ENCODE peak calls at places on chromosome 15, in eight cellular contexts. Y is HCT116; W is A549; T is SJSA1; N is CD8-positive, alpha-beta T cell; X is uterus; G is Peyer's patch; P is CD8-positive, alpha-beta memory T cell. O is an unnamed sample.

GRCh38 chr15:51732661-51733060 is 4.8 kb downstream of the LYSMD2 start:
- DNase-seq in Y (no peak), W (no peak), T (no peak), N (no peak), X (no peak), G (no peak), P (no peak), O (no peak)

GRCh38 chr15:75200765-75201608 is 695 bp upstream of the C15orf39 start:
- DNase-seq in Y (peak; percentile 44), W (no peak), T (no peak), N (no peak), X (peak; percentile 40), G (peak; percentile 89), P (no peak), O (no peak)

GRCh38 chr15:53611145-53611920 is 148.1 kb downstream of the WDR72 start:
- DNase-seq in Y (no peak), W (peak; percentile 46), T (no peak), N (no peak), X (no peak), G (no peak), P (no peak), O (no peak)

GRCh38 chr15:57503051-57503702 is 88.5 kb upstream of the MYZAP start:
- DNase-seq in Y (no peak), W (peak; percentile 35), T (no peak), N (no peak), X (no peak), G (no peak), P (no peak), O (no peak)

GRCh38 chr15:99961011-99961441 is 227.8 kb upstream of the LYSMD4 start:
- DNase-seq in Y (peak; percentile 51), W (peak; percentile 34), T (peak; percentile 38), N (no peak), X (peak; percentile 13), G (peak; percentile 46), P (no peak), O (peak; percentile 36)

GRCh38 chr15:67736810-67737209 is 88.5 kb upstream of the SKOR1 start:
- DNase-seq in Y (no peak), W (no peak), T (no peak), N (no peak), X (no peak), G (no peak), P (no peak), O (no peak)

GRCh38 chr15:29053661-29054131 is 167.9 kb downstream of the APBA2 start:
- DNase-seq in Y (no peak), W (no peak), T (peak; percentile 85), N (no peak), X (no peak), G (no peak), P (no peak), O (no peak)

GRCh38 chr15:82943176-82943575 is 9.3 kb downstream of the HOMER2 start:
- DNase-seq in Y (no peak), W (peak; percentile 48), T (no peak), N (no peak), X (no peak), G (no peak), P (no peak), O (no peak)

GRCh38 chr15:46861796-46862195 is 855.5 kb upstream of the SEMA6D start:
- DNase-seq in Y (no peak), W (no peak), T (no peak), N (no peak), X (no peak), G (no peak), P (no peak), O (no peak)

GRCh38 chr15:38708672-38709188 is 144.1 kb upstream of the RASGRP1 start:
- DNase-seq in Y (no peak), W (no peak), T (no peak), N (no peak), X (no peak), G (no peak), P (no peak), O (no peak)

GRCh38 chr15:50234764-50235163 is 30.8 kb downstream of the HDC start:
- DNase-seq in Y (no peak), W (no peak), T (no peak), N (no peak), X (no peak), G (no peak), P (no peak), O (no peak)

GRCh38 chr15:74317820-74318375 is 49.5 kb downstream of the CYP11A1 start:
- DNase-seq in Y (no peak), W (peak; percentile 44), T (peak; percentile 96), N (no peak), X (peak; percentile 84), G (peak; percentile 54), P (no peak), O (peak; percentile 80)

GRCh38 chr15:100667405-100668320 is 65.3 kb downstream of the ASB7 start:
- DNase-seq in Y (no peak), W (no peak), T (peak; percentile 70), N (no peak), X (peak; percentile 55), G (no peak), P (no peak), O (no peak)

GRCh38 chr15:96325579-96326331 is 4.7 kb upstream of the NR2F2 start:
- DNase-seq in Y (no peak), W (peak; percentile 33), T (no peak), N (no peak), X (no peak), G (no peak), P (no peak), O (peak; percentile 29)

GRCh38 chr15:48493084-48493762 is 152.3 kb downstream of the FBN1 start:
- DNase-seq in Y (no peak), W (no peak), T (peak; percentile 70), N (no peak), X (peak; percentile 64), G (no peak), P (no peak), O (no peak)

GRCh38 chr15:27826902-27827321 is 272.2 kb downstream of the OCA2 start:
- DNase-seq in Y (no peak), W (no peak), T (no peak), N (no peak), X (no peak), G (no peak), P (no peak), O (peak; percentile 5)

GRCh38 chr15:90064931-90065681 is 37.2 kb downstream of the IDH2 start:
- DNase-seq in Y (no peak), W (no peak), T (no peak), N (no peak), X (peak; percentile 45), G (no peak), P (no peak), O (no peak)
- H3K4me1 ChIP-seq in Y (peaks cover 3% of the 10 kb centered on the region), W (no peaks in the 10 kb centered on the region), T (no peaks in the 10 kb centered on the region), N (peaks cover 18% of the 10 kb centered on the region), X (peaks cover 27% of the 10 kb centered on the region), G (peaks cover 12% of the 10 kb centered on the region), P (peaks cover 24% of the 10 kb centered on the region), O (peaks cover 19% of the 10 kb centered on the region)

GRCh38 chr15:59548501-59549230 is 62.9 kb upstream of the GCNT3 start:
- DNase-seq in Y (no peak), W (no peak), T (no peak), N (no peak), X (no peak), G (no peak), P (no peak), O (no peak)
- H3K27ac ChIP-seq in Y (no peak overlapping the region), W (no peak overlapping the region), T (no peak overlapping the region), N (no peak overlapping the region), X (no peak overlapping the region), G (no peak overlapping the region), P (no peak overlapping the region), O (no peak overlapping the region)

GRCh38 chr15:80482686-80483085 is 78.5 kb downstream of the ARNT2 start:
- DNase-seq in Y (no peak), W (no peak), T (no peak), N (no peak), X (no peak), G (no peak), P (no peak), O (no peak)
- H3K4me1 ChIP-seq in Y (peaks cover 11% of the 10 kb centered on the region), W (peaks cover 15% of the 10 kb centered on the region), T (peaks cover 74% of the 10 kb centered on the region), N (no peaks in the 10 kb centered on the region), X (peaks cover 3% of the 10 kb centered on the region), G (no peaks in the 10 kb centered on the region), P (no peaks in the 10 kb centered on the region), O (no peaks in the 10 kb centered on the region)

GRCh38 chr15:70342141-70342540 is 244.4 kb upstream of the TLE3 start:
- DNase-seq in Y (no peak), W (no peak), T (peak; percentile 29), N (no peak), X (no peak), G (peak; percentile 14), P (no peak), O (no peak)

GRCh38 chr15:70337292-70338186 is 239.8 kb upstream of the TLE3 start:
- DNase-seq in Y (no peak), W (no peak), T (no peak), N (no peak), X (no peak), G (peak; percentile 37), P (no peak), O (no peak)

GRCh38 chr15:70342554-70343548 is 245.1 kb upstream of the TLE3 start:
- DNase-seq in Y (no peak), W (no peak), T (peak; percentile 20), N (no peak), X (no peak), G (peak; percentile 19), P (no peak), O (peak; percentile 3)

GRCh38 chr15:70341566-70341965 is 243.8 kb upstream of the TLE3 start:
- DNase-seq in Y (no peak), W (no peak), T (peak; percentile 22), N (no peak), X (no peak), G (peak; percentile 26), P (no peak), O (no peak)

DNA sequence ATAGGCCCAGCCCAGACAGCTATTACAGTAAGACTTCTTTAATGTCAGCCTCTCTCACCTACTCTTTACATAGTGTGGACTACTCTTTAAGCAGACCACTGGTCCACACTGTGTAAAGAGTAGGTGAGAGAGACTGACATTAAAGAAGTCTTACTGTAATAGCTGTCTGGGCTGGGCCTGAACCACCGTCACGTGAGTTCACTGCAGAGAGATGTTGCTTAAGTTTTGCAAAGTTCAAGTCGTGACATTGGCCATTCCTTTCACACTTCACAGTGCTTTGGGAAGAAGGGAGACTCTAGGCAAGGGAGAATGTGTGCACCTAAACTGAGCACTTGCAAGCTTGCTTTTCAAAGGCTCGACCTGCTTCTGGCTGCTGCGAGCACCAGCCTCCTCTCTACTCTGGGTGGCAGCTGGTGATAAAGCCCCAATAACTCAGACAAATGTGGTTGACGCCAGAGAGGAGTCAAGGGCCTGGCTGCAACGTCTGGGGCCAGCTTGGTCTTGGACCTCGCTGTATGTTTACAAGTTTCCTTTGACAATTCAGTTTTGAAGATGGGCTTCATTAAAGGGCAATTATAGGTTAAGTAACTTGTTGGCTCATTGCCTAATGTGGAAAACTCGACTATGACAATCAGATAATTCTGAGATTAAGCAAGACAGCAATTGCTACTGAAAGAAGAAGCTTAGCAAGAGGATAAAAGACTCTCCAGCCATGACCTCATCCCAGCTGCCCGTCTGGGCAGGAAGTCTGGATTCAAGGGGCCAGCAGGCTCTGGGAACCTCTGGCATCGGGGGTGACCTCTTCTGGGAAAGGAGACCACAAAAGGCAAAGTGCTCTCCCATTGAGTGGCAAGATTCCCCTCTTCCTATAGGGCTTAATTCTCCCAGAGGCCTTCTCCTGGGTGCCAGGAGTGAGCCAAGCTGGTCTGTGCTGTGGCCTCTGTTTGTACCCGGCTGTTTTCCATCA is 242.1 kb upstream of the TLE3 start:
- DNase-seq in Y (no peak), W (no peak), T (peak; percentile 16), N (no peak), X (no peak), G (peak; percentile 44), P (no peak), O (no peak)
- H3K27ac ChIP-seq in Y (no peak overlapping the region), W (no peak overlapping the region), T (no peak overlapping the region), N (no peak overlapping the region), X (no peak overlapping the region), G (no peak overlapping the region), P (no peak overlapping the region), O (no peak overlapping the region)

O was measured in tibial nerve.